ENCODE peak calls at places on chromosomes 5 and 9, in seven cellular contexts. One of them, this sample, is unnamed.

GRCh38 chr9:16726023-16726422 is 144.4 kb downstream of the BNC2 start:
- DNase-seq in A673: peak
- DNase-seq in left lung: no peak
- DNase-seq in choroid plexus epithelial cell: peak
- DNase-seq in brain microvascular endothelial cell: peak
- DNase-seq in BJ: no peak
- DNase-seq in astrocyte: peak
- DNase-seq in this sample: peak

GRCh38 chr5:8050616-8051015 is 181.7 kb downstream of the MTRR start:
- DNase-seq in left lung: no peak
- DNase-seq in BJ: no peak
- DNase-seq in choroid plexus epithelial cell: no peak
- DNase-seq in brain microvascular endothelial cell: no peak
- DNase-seq in A673: no peak
- DNase-seq in astrocyte: no peak
- DNase-seq in this sample: no peak

GRCh38 chr5:111299067-111299481 is 74.9 kb downstream of the CAMK4 start:
- DNase-seq in astrocyte: no peak
- DNase-seq in choroid plexus epithelial cell: no peak
- DNase-seq in A673: no peak
- DNase-seq in BJ: no peak
- DNase-seq in left lung: no peak
- DNase-seq in brain microvascular endothelial cell: no peak
- DNase-seq in this sample: peak

GRCh38 chr5:98069876-98070512 is 703.5 kb upstream of the RGMB start:
- DNase-seq in BJ: no peak
- DNase-seq in left lung: no peak
- DNase-seq in choroid plexus epithelial cell: peak
- DNase-seq in A673: no peak
- DNase-seq in astrocyte: peak
- DNase-seq in brain microvascular endothelial cell: no peak
- DNase-seq in this sample: no peak

GRCh38 chr5:103041071-103041676 is 78.8 kb downstream of the GIN1 start:
- DNase-seq in A673: peak
- DNase-seq in choroid plexus epithelial cell: peak
- DNase-seq in astrocyte: peak
- DNase-seq in left lung: no peak
- DNase-seq in brain microvascular endothelial cell: no peak
- DNase-seq in BJ: no peak
- DNase-seq in this sample: peak

GRCh38 chr5:123174916-123175481 is 86.0 kb downstream of the PRDM6 start:
- DNase-seq in astrocyte: no peak
- DNase-seq in BJ: no peak
- DNase-seq in brain microvascular endothelial cell: no peak
- DNase-seq in A673: no peak
- DNase-seq in choroid plexus epithelial cell: no peak
- DNase-seq in left lung: no peak
- DNase-seq in this sample: no peak

GRCh38 chr5:38330207-38330606 is 71.8 kb downstream of the EGFLAM start:
- DNase-seq in BJ: no peak
- DNase-seq in A673: no peak
- DNase-seq in brain microvascular endothelial cell: peak
- DNase-seq in choroid plexus epithelial cell: peak
- DNase-seq in astrocyte: peak
- DNase-seq in left lung: no peak
- DNase-seq in this sample: peak

GRCh38 chr5:66440202-66440680 is 156.0 kb upstream of the MAST4 start:
- DNase-seq in A673: peak
- DNase-seq in astrocyte: peak
- DNase-seq in BJ: no peak
- DNase-seq in choroid plexus epithelial cell: peak
- DNase-seq in left lung: no peak
- DNase-seq in brain microvascular endothelial cell: peak
- DNase-seq in this sample: peak

GRCh38 chr9:76996700-76997099 is 22.8 kb upstream of the FOXB2 start:
- DNase-seq in BJ: no peak
- DNase-seq in A673: peak
- DNase-seq in left lung: no peak
- DNase-seq in brain microvascular endothelial cell: peak
- DNase-seq in choroid plexus epithelial cell: peak
- DNase-seq in astrocyte: no peak
- DNase-seq in this sample: peak

GRCh38 chr9:17402309-17402708 is 176.6 kb upstream of the SH3GL2 start:
- DNase-seq in BJ: no peak
- DNase-seq in brain microvascular endothelial cell: peak
- DNase-seq in astrocyte: peak
- DNase-seq in left lung: no peak
- DNase-seq in A673: peak
- DNase-seq in choroid plexus epithelial cell: peak
- DNase-seq in this sample: peak

GRCh38 chr9:94867842-94868312 is 141.4 kb downstream of the AOPEP start:
- DNase-seq in brain microvascular endothelial cell: peak
- DNase-seq in A673: no peak
- DNase-seq in astrocyte: peak
- DNase-seq in left lung: no peak
- DNase-seq in BJ: peak
- DNase-seq in choroid plexus epithelial cell: peak
- DNase-seq in this sample: peak

GRCh38 chr9:137393176-137394150 is 29.5 kb downstream of the EXD3 start:
- DNase-seq in A673: no peak
- DNase-seq in BJ: no peak
- DNase-seq in astrocyte: no peak
- DNase-seq in left lung: no peak
- DNase-seq in brain microvascular endothelial cell: no peak
- DNase-seq in choroid plexus epithelial cell: no peak
- DNase-seq in this sample: no peak

GRCh38 chr5:107294151-107294550 is 376.6 kb downstream of the EFNA5 start:
- DNase-seq in A673: no peak
- DNase-seq in choroid plexus epithelial cell: no peak
- DNase-seq in astrocyte: no peak
- DNase-seq in brain microvascular endothelial cell: no peak
- DNase-seq in left lung: no peak
- DNase-seq in BJ: no peak
- DNase-seq in this sample: no peak

GRCh38 chr9:123355761-123356520 is at the start of gene CRB2:
- DNase-seq in BJ: no peak
- DNase-seq in left lung: no peak
- DNase-seq in brain microvascular endothelial cell: no peak
- DNase-seq in A673: no peak
- DNase-seq in astrocyte: no peak
- DNase-seq in choroid plexus epithelial cell: no peak
- DNase-seq in this sample: no peak

GRCh38 chr9:2722715-2723114 is 5.4 kb downstream of the KCNV2 start:
- DNase-seq in A673: no peak
- DNase-seq in brain microvascular endothelial cell: no peak
- DNase-seq in astrocyte: peak
- DNase-seq in BJ: peak
- DNase-seq in choroid plexus epithelial cell: peak
- DNase-seq in left lung: no peak
- DNase-seq in this sample: peak

GRCh38 chr9:121720992-121721350 is 69.5 kb downstream of the DAB2IP start:
- DNase-seq in choroid plexus epithelial cell: no peak
- DNase-seq in astrocyte: no peak
- DNase-seq in left lung: no peak
- DNase-seq in brain microvascular endothelial cell: no peak
- DNase-seq in BJ: no peak
- DNase-seq in A673: no peak
- DNase-seq in this sample: peak

GRCh38 chr9:108002296-108003056 is 512.9 kb upstream of the KLF4 start:
- DNase-seq in BJ: no peak
- DNase-seq in astrocyte: no peak
- DNase-seq in choroid plexus epithelial cell: no peak
- DNase-seq in A673: no peak
- DNase-seq in brain microvascular endothelial cell: no peak
- DNase-seq in left lung: peak
- DNase-seq in this sample: no peak

GRCh38 chr5:50667079-50667652 is 729 bp downstream of the PARP8 start:
- DNase-seq in brain microvascular endothelial cell: peak
- DNase-seq in BJ: no peak
- DNase-seq in A673: peak
- DNase-seq in left lung: peak
- DNase-seq in astrocyte: peak
- DNase-seq in choroid plexus epithelial cell: peak
- DNase-seq in this sample: peak

DNA sequence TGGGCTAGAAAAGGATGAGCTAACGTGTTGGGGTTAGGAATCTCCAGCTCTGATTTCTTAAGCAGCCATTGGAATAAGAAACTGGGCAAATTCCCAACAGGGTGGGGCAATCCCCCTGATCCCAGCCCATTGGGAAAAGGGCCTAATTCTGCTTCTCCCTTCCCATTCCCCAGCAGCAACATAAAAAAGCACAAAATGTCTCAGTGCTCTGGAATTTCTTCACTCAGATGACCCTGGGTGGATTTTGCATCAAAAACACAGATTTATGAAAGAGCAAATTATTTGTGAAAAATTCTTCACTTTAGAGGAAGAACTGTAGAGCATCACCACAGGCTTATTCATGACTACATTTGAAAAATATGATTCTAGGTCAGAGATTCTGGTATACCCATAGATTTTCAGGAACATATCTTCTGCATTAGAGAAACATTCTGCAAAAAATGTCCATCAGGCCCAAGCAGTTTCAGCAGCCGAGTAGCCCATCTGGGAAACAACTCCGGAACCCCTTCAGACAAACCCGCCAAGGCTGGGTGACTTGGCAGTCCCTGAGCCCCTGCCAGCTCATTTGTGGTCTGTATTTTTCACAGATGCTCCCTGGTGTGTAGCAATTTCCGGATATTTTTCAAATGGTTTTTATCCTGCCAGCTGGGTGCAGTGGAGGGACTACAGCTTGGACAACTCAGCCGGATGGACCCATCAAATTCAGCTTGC is 102.1 kb upstream of the RANBP3L start:
- DNase-seq in brain microvascular endothelial cell: peak
- DNase-seq in astrocyte: peak
- DNase-seq in BJ: peak
- DNase-seq in A673: peak
- DNase-seq in left lung: no peak
- DNase-seq in choroid plexus epithelial cell: peak
- DNase-seq in this sample: no peak
- TF ChIP-seq CTCF in brain microvascular endothelial cell: no peak
- TF ChIP-seq CTCF in astrocyte: no peak
- TF ChIP-seq CTCF in BJ: no peak
- TF ChIP-seq CTCF in A673: no peak
- TF ChIP-seq CTCF in left lung: no peak
- TF ChIP-seq CTCF in choroid plexus epithelial cell: no peak
- TF ChIP-seq CTCF in this sample: no peak

GRCh38 chr5:43036409-43036808 is 3.7 kb downstream of the ANXA2R start:
- DNase-seq in choroid plexus epithelial cell: no peak
- DNase-seq in left lung: no peak
- DNase-seq in brain microvascular endothelial cell: no peak
- DNase-seq in A673: no peak
- DNase-seq in BJ: no peak
- DNase-seq in astrocyte: no peak
- DNase-seq in this sample: no peak
- H3K4me3 ChIP-seq in choroid plexus epithelial cell: peak
- H3K4me3 ChIP-seq in left lung: no peak
- H3K4me3 ChIP-seq in brain microvascular endothelial cell: peak
- H3K4me3 ChIP-seq in A673: no peak
- H3K4me3 ChIP-seq in BJ: no peak
- H3K4me3 ChIP-seq in astrocyte: no peak
- H3K4me3 ChIP-seq in this sample: no peak

GRCh38 chr9:136255896-136256890 is 10.6 kb upstream of the QSOX2 start:
- DNase-seq in astrocyte: no peak
- DNase-seq in A673: peak
- DNase-seq in brain microvascular endothelial cell: no peak
- DNase-seq in left lung: no peak
- DNase-seq in choroid plexus epithelial cell: no peak
- DNase-seq in BJ: no peak
- DNase-seq in this sample: no peak
- TF ChIP-seq CTCF in astrocyte: no peak
- TF ChIP-seq CTCF in A673: peak
- TF ChIP-seq CTCF in brain microvascular endothelial cell: peak
- TF ChIP-seq CTCF in left lung: no peak
- TF ChIP-seq CTCF in choroid plexus epithelial cell: peak
- TF ChIP-seq CTCF in BJ: no peak
- TF ChIP-seq CTCF in this sample: peak

DNA sequence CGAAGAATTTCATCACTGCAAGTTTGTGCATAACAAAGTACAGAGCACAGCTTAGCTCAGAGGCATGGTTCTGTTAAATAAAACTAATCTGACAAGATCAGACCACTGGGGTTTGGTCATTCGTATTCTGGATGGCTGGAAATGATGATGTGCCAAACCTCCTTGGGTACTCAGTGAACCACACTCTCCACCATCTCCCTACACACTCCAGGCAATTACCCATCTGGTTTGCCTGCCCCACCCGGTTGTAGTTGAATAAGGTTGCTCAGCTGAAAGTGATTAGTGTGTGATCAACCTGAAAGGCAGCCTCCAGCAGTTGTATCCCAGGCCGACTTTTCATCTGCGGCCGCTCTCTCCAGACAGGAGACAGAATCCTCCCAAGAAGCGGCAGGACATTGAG is 371.4 kb downstream of the TLE1 start:
- DNase-seq in astrocyte: peak
- DNase-seq in left lung: no peak
- DNase-seq in choroid plexus epithelial cell: no peak
- DNase-seq in BJ: peak
- DNase-seq in A673: no peak
- DNase-seq in brain microvascular endothelial cell: no peak
- DNase-seq in this sample: peak
- H3K4me3 ChIP-seq in astrocyte: no peak
- H3K4me3 ChIP-seq in left lung: no peak
- H3K4me3 ChIP-seq in choroid plexus epithelial cell: no peak
- H3K4me3 ChIP-seq in BJ: no peak
- H3K4me3 ChIP-seq in A673: no peak
- H3K4me3 ChIP-seq in brain microvascular endothelial cell: no peak
- H3K4me3 ChIP-seq in this sample: no peak

DNA sequence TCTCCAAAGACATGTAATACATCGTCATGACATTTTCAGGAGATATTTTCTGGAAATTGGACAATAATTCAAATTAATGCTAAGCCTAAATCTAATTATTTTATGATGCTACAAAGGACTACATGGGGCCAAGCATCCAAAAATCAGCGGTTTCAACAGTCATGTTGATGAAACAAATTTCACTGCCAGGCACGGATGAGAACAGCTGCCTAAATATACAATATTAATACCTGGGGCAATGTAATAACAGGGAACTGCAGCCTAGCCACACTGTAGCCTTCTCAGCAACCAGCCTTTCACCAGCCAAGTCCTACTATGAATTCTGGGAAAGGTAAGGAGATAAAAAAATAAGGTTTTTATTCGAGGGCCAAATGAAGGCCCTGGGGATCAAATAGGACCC is 332.1 kb downstream of the TRIM32 start:
- DNase-seq in left lung: no peak
- DNase-seq in astrocyte: no peak
- DNase-seq in BJ: no peak
- DNase-seq in A673: no peak
- DNase-seq in choroid plexus epithelial cell: no peak
- DNase-seq in brain microvascular endothelial cell: no peak
- DNase-seq in this sample: no peak
- TF ChIP-seq CTCF in left lung: no peak
- TF ChIP-seq CTCF in astrocyte: no peak
- TF ChIP-seq CTCF in BJ: no peak
- TF ChIP-seq CTCF in A673: no peak
- TF ChIP-seq CTCF in choroid plexus epithelial cell: no peak
- TF ChIP-seq CTCF in brain microvascular endothelial cell: no peak
- TF ChIP-seq CTCF in this sample: no peak

This sample was measured in epithelial cell of esophagus.